ENCODE peak calls at places on chromosomes 2 and 18, in five cellular contexts. J is CD4-positive, alpha-beta T cell; F is stimulated activated CD8-positive, alpha-beta memory T cell treated with anti-CD3 and anti-CD28 coated beads, Interleukin-2, amount 100 ng/mL, for 48 hours; O is NCI-H524; T is neural crest cell. Z is an unnamed sample.

GRCh38 chr2:36348721-36349120 is 6.9 kb upstream of the CRIM1 start:
- DNase-seq in T (no peak), O (no peak), J (no peak), F (no peak), Z (no peak)

GRCh38 chr2:218291318-218291933 is 877 bp downstream of the TMBIM1 start:
- DNase-seq in J (no peak), F (no peak), O (no peak), T (no peak), Z (no peak)

GRCh38 chr18:79747156-79747845 is 50.4 kb upstream of the KCNG2 start:
- DNase-seq in J (no peak), T (no peak), O (no peak), F (no peak), Z (no peak)

GRCh38 chr2:222756951-222757645 is 85.6 kb downstream of the MOGAT1 start:
- DNase-seq in O (no peak), F (no peak), J (no peak), T (no peak), Z (no peak)

GRCh38 chr2:151337643-151338042 is 19.7 kb upstream of the TNFAIP6 start:
- DNase-seq in J (no peak), F (no peak), T (no peak), O (no peak), Z (no peak)

GRCh38 chr2:8885449-8886196 is 48.2 kb upstream of the KIDINS220 start:
- DNase-seq in O (peak), J (no peak), F (no peak), T (no peak), Z (no peak)

GRCh38 chr2:9558948-9559381 is 3.3 kb upstream of the ADAM17 start:
- DNase-seq in J (no peak), F (no peak), T (no peak), O (no peak), Z (no peak)

GRCh38 chr2:47043142-47043890 is 111.8 kb downstream of the STPG4 start:
- DNase-seq in T (no peak), F (no peak), O (peak), J (no peak), Z (peak)

GRCh38 chr2:56682397-56682760 is 498.6 kb downstream of the CCDC85A start:
- DNase-seq in O (no peak), J (no peak), F (no peak), T (no peak), Z (no peak)

GRCh38 chr18:78199002-78199401 is 780.6 kb upstream of the SALL3 start:
- DNase-seq in F (no peak), J (no peak), T (no peak), O (no peak), Z (no peak)

GRCh38 chr2:167681234-167681633 is 566.2 kb downstream of the STK39 start:
- DNase-seq in J (no peak), O (peak), F (no peak), T (no peak), Z (no peak)

GRCh38 chr2:169775765-169776482 is 22.7 kb upstream of the SSB start:
- DNase-seq in J (no peak), T (no peak), O (no peak), F (no peak), Z (no peak)

GRCh38 chr2:200258881-200259576 is 47.5 kb upstream of the SPATS2L start:
- DNase-seq in J (no peak), F (no peak), T (no peak), O (no peak), Z (no peak)

GRCh38 chr2:62968668-62969067 is 82.0 kb upstream of the OTX1 start:
- DNase-seq in O (no peak), T (no peak), F (no peak), J (no peak), Z (no peak)

GRCh38 chr2:323035-323434 is 35.1 kb upstream of the ALKAL2 start:
- DNase-seq in F (no peak), T (no peak), J (no peak), O (no peak), Z (no peak)

GRCh38 chr2:235850289-235850688 is 317.9 kb downstream of the GBX2 start:
- DNase-seq in J (no peak), F (no peak), O (no peak), T (no peak), Z (no peak)

GRCh38 chr2:127535422-127535901 is at the start of gene MYO7B:
- DNase-seq in T (no peak), J (no peak), F (no peak), O (no peak), Z (no peak)

GRCh38 chr2:52779446-52779845 is 988.2 kb upstream of the CHAC2 start:
- DNase-seq in J (no peak), T (no peak), F (no peak), O (no peak), Z (no peak)

GRCh38 chr2:27710640-27711430 is 47.1 kb downstream of the SLC4A1AP start:
- DNase-seq in J (no peak), F (no peak), O (no peak), T (no peak), Z (no peak)

GRCh38 chr2:40400336-40400953 is 51.4 kb downstream of the SLC8A1 start:
- DNase-seq in F (no peak), T (no peak), O (no peak), J (no peak), Z (no peak)

GRCh38 chr18:10162340-10162739 is 248.5 kb downstream of the VAPA start:
- DNase-seq in T (no peak), O (no peak), J (no peak), F (no peak), Z (no peak)

GRCh38 chr2:162821718-162822117 is 16.8 kb downstream of the KCNH7 start:
- DNase-seq in O (no peak), J (no peak), T (no peak), F (no peak), Z (no peak)

GRCh38 chr2:217367464-217367863 is 507.6 kb upstream of the TNP1 start:
- DNase-seq in T (no peak), F (no peak), O (no peak), J (no peak), Z (no peak)

GRCh38 chr2:5981241-5982055 is 289.3 kb downstream of the SOX11 start:
- DNase-seq in O (peak), F (no peak), T (peak), J (no peak), Z (peak)

GRCh38 chr18:29823671-29824070 is 1218.9 kb downstream of the DSC3 start:
- DNase-seq in J (no peak), O (no peak), T (no peak), F (no peak), Z (no peak)

GRCh38 chr18:57627488-57627887 is 5.9 kb upstream of the NARS1 start:
- DNase-seq in F (no peak), J (no peak), O (peak), T (no peak), Z (no peak)

GRCh38 chr2:8394569-8395359 is 287.1 kb upstream of the ID2 start:
- DNase-seq in J (no peak), F (no peak), O (no peak), T (no peak), Z (no peak)

GRCh38 chr2:171237754-171238505 is 77.2 kb upstream of the TLK1 start:
- DNase-seq in F (no peak), O (no peak), J (no peak), T (no peak), Z (no peak)

GRCh38 chr2:236644502-236644911 is 74.9 kb downstream of the ACKR3 start:
- DNase-seq in F (no peak), T (no peak), O (no peak), J (no peak), Z (no peak)

GRCh38 chr2:239532859-239533258 is 132.0 kb upstream of the HDAC4 start:
- DNase-seq in O (no peak), F (no peak), T (no peak), J (no peak), Z (no peak)

GRCh38 chr2:151379191-151379590 is 21.8 kb downstream of the TNFAIP6 start:
- DNase-seq in T (no peak), J (no peak), O (no peak), F (no peak), Z (no peak)

GRCh38 chr2:149160701-149161217 is 122.3 kb downstream of the LYPD6B start:
- DNase-seq in O (peak), J (no peak), T (no peak), F (peak), Z (peak)

GRCh38 chr2:221124542-221125235 is 447.4 kb downstream of the EPHA4 start:
- DNase-seq in T (no peak), F (no peak), O (no peak), J (no peak), Z (peak)

GRCh38 chr2:189585357-189585756 is 4.8 kb upstream of the SLC40A1 start:
- DNase-seq in O (no peak), F (no peak), T (no peak), J (no peak), Z (no peak)

GRCh38 chr2:72991980-72992733 is 74.8 kb downstream of the EMX1 start:
- DNase-seq in J (no peak), T (no peak), F (no peak), O (no peak), Z (no peak)

GRCh38 chr18:3468833-3469232 is 18.9 kb downstream of the TGIF1 start:
- DNase-seq in F (no peak), T (no peak), O (no peak), J (no peak), Z (no peak)